ENCODE peak calls at places on chromosomes 3 and 15, in five cellular contexts. One of them, this sample, is unnamed. For H3K36me3, the result is how much of the 10 kb centered on the place peaks cover.

GRCh38 chr3:27345493-27345892 is 23.7 kb downstream of the NEK10 start:
- DNase-seq in right lobe of liver: no peak
- DNase-seq in sigmoid colon: no peak
- DNase-seq in testis: no peak
- DNase-seq in body of pancreas: no peak
- DNase-seq in this sample: no peak

GRCh38 chr3:160616721-160617120 is 51.4 kb upstream of the KPNA4 start:
- DNase-seq in body of pancreas: no peak
- DNase-seq in right lobe of liver: no peak
- DNase-seq in testis: no peak
- DNase-seq in sigmoid colon: no peak
- DNase-seq in this sample: no peak

GRCh38 chr3:184874709-184875644 is 63.0 kb downstream of the VPS8 start:
- DNase-seq in body of pancreas: peak
- DNase-seq in testis: no peak
- DNase-seq in sigmoid colon: no peak
- DNase-seq in right lobe of liver: no peak
- DNase-seq in this sample: no peak

GRCh38 chr15:50148362-50148963 is 29.4 kb upstream of the ATP8B4 start:
- DNase-seq in sigmoid colon: no peak
- DNase-seq in testis: peak
- DNase-seq in body of pancreas: no peak
- DNase-seq in right lobe of liver: no peak
- DNase-seq in this sample: no peak

GRCh38 chr15:48796930-48797329 is 13.9 kb downstream of the CEP152 start:
- DNase-seq in right lobe of liver: no peak
- DNase-seq in testis: no peak
- DNase-seq in body of pancreas: no peak
- DNase-seq in sigmoid colon: no peak
- DNase-seq in this sample: no peak

GRCh38 chr15:68345481-68345880 is 67.9 kb downstream of the FEM1B start:
- DNase-seq in sigmoid colon: no peak
- DNase-seq in testis: no peak
- DNase-seq in right lobe of liver: peak
- DNase-seq in body of pancreas: no peak
- DNase-seq in this sample: no peak

GRCh38 chr15:40306371-40306770 is 1.4 kb downstream of the PLCB2 start:
- DNase-seq in body of pancreas: no peak
- DNase-seq in right lobe of liver: peak
- DNase-seq in testis: no peak
- DNase-seq in sigmoid colon: peak
- DNase-seq in this sample: no peak

GRCh38 chr15:96181873-96182301 is 148.6 kb upstream of the NR2F2 start:
- DNase-seq in right lobe of liver: peak
- DNase-seq in sigmoid colon: peak
- DNase-seq in body of pancreas: no peak
- DNase-seq in testis: peak
- DNase-seq in this sample: peak

GRCh38 chr3:45548724-45549123 is 45.8 kb upstream of the LIMD1 start:
- DNase-seq in body of pancreas: no peak
- DNase-seq in testis: no peak
- DNase-seq in right lobe of liver: no peak
- DNase-seq in sigmoid colon: no peak
- DNase-seq in this sample: no peak

GRCh38 chr3:131338948-131339640 is 42.5 kb upstream of the NUDT16 start:
- DNase-seq in right lobe of liver: no peak
- DNase-seq in sigmoid colon: no peak
- DNase-seq in testis: no peak
- DNase-seq in body of pancreas: no peak
- DNase-seq in this sample: no peak

GRCh38 chr3:14549256-14549931 is 9.3 kb upstream of the GRIP2 start:
- DNase-seq in right lobe of liver: peak
- DNase-seq in testis: no peak
- DNase-seq in sigmoid colon: no peak
- DNase-seq in body of pancreas: no peak
- DNase-seq in this sample: no peak

GRCh38 chr3:23590874-23591273 is 214.9 kb upstream of the UBE2E1 start:
- DNase-seq in sigmoid colon: no peak
- DNase-seq in testis: no peak
- DNase-seq in right lobe of liver: no peak
- DNase-seq in body of pancreas: no peak
- DNase-seq in this sample: no peak

GRCh38 chr3:175716451-175716850 is 857.3 kb downstream of the NAALADL2 start:
- DNase-seq in sigmoid colon: no peak
- DNase-seq in right lobe of liver: no peak
- DNase-seq in body of pancreas: no peak
- DNase-seq in testis: no peak
- DNase-seq in this sample: no peak

GRCh38 chr15:101429191-101429590 is 60.3 kb downstream of the PCSK6 start:
- DNase-seq in body of pancreas: no peak
- DNase-seq in right lobe of liver: no peak
- DNase-seq in testis: no peak
- DNase-seq in sigmoid colon: no peak
- DNase-seq in this sample: no peak

GRCh38 chr3:196477678-196478077 is 25.9 kb downstream of the RNF168 start:
- DNase-seq in testis: no peak
- DNase-seq in body of pancreas: no peak
- DNase-seq in sigmoid colon: no peak
- DNase-seq in right lobe of liver: no peak
- DNase-seq in this sample: no peak
- TF ChIP-seq POLR2A in testis: no peak
- TF ChIP-seq POLR2A in body of pancreas: no peak
- TF ChIP-seq POLR2A in sigmoid colon: no peak
- TF ChIP-seq POLR2A in right lobe of liver: no peak
- TF ChIP-seq POLR2A in this sample: no peak

GRCh38 chr3:100370751-100371150 is 30.1 kb downstream of the TOMM70 start:
- DNase-seq in body of pancreas: no peak
- DNase-seq in sigmoid colon: no peak
- DNase-seq in right lobe of liver: no peak
- DNase-seq in testis: no peak
- DNase-seq in this sample: no peak
- H3K36me3 ChIP-seq in body of pancreas: under half
- H3K36me3 ChIP-seq in sigmoid colon: under half
- H3K36me3 ChIP-seq in right lobe of liver: under half
- H3K36me3 ChIP-seq in testis: under half
- H3K36me3 ChIP-seq in this sample: under half

GRCh38 chr3:152097770-152098169 is 171.0 kb upstream of the MBNL1 start:
- DNase-seq in testis: no peak
- DNase-seq in body of pancreas: no peak
- DNase-seq in sigmoid colon: peak
- DNase-seq in right lobe of liver: no peak
- DNase-seq in this sample: no peak
- TF ChIP-seq POLR2A in testis: no peak
- TF ChIP-seq POLR2A in body of pancreas: no peak
- TF ChIP-seq POLR2A in sigmoid colon: no peak
- TF ChIP-seq POLR2A in right lobe of liver: no peak
- TF ChIP-seq POLR2A in this sample: no peak

GRCh38 chr3:155598671-155599070 is 146.2 kb downstream of the PLCH1 start:
- DNase-seq in sigmoid colon: no peak
- DNase-seq in right lobe of liver: no peak
- DNase-seq in testis: no peak
- DNase-seq in body of pancreas: no peak
- DNase-seq in this sample: no peak
- H3K36me3 ChIP-seq in sigmoid colon: under half
- H3K36me3 ChIP-seq in right lobe of liver: under half
- H3K36me3 ChIP-seq in testis: under half
- H3K36me3 ChIP-seq in body of pancreas: under half
- H3K36me3 ChIP-seq in this sample: under half

DNA sequence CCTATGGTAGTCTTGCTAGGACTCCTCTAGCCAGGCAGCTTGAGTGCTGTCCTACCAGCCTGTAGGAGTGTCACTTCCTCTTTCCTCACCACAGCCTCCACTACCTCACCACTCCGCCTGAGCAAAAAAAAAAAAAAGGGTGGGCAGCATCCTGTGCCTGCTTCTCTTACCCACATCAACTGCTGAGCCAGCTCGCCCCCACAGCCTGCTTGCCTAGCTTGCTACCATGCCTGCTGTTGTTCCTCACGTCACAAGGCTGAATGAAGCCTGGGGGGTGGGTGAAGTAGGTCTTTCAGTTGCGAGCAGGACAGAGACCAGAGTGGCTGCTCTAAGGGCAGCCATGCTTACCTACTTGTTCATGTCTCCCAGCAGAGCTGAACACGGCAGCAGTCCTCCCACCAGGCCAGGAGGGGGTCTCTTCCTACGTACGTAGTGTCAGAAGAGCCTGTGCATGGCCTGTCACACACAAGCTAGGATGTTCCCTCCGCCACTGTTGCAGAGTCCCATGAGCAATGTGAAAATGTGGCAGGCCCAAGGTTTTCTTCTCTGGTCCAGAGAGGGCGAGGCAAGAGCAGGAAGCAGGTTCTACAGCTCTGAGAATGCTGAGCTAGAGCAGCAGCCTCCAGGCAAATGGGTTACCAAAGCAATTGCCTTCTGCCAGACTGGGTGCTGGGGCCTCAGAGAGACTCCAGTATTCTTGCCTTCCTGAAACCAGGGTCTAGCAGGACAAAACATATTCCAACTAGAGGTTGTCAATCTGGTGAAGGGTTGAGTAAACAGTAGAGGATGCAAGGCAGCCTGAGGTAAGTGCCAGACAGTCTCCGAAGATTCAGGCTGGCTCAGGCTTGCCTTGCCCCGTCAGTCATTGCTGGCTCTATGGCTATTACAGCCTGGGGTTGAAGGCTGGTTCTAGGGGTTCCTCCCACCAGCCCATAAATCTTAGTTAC is 8.0 kb downstream of the PPM1M start:
- DNase-seq in right lobe of liver: peak
- DNase-seq in sigmoid colon: no peak
- DNase-seq in testis: peak
- DNase-seq in body of pancreas: no peak
- DNase-seq in this sample: no peak
- TF ChIP-seq POLR2A in right lobe of liver: no peak
- TF ChIP-seq POLR2A in sigmoid colon: no peak
- TF ChIP-seq POLR2A in testis: no peak
- TF ChIP-seq POLR2A in body of pancreas: no peak
- TF ChIP-seq POLR2A in this sample: no peak

GRCh38 chr15:98567951-98568350 is 80.4 kb upstream of the IGF1R start:
- DNase-seq in sigmoid colon: no peak
- DNase-seq in right lobe of liver: no peak
- DNase-seq in body of pancreas: no peak
- DNase-seq in testis: no peak
- DNase-seq in this sample: no peak

GRCh38 chr15:98562361-98562791 is 86.0 kb upstream of the IGF1R start:
- DNase-seq in body of pancreas: no peak
- DNase-seq in sigmoid colon: peak
- DNase-seq in testis: no peak
- DNase-seq in right lobe of liver: no peak
- DNase-seq in this sample: no peak

GRCh38 chr15:98561169-98561941 is 87.0 kb upstream of the IGF1R start:
- DNase-seq in body of pancreas: no peak
- DNase-seq in testis: no peak
- DNase-seq in right lobe of liver: no peak
- DNase-seq in sigmoid colon: no peak
- DNase-seq in this sample: no peak

GRCh38 chr15:98568382-98569017 is 79.8 kb upstream of the IGF1R start:
- DNase-seq in body of pancreas: no peak
- DNase-seq in right lobe of liver: no peak
- DNase-seq in sigmoid colon: no peak
- DNase-seq in testis: no peak
- DNase-seq in this sample: no peak

GRCh38 chr15:98565566-98565965 is 82.8 kb upstream of the IGF1R start:
- DNase-seq in right lobe of liver: no peak
- DNase-seq in sigmoid colon: no peak
- DNase-seq in testis: no peak
- DNase-seq in body of pancreas: no peak
- DNase-seq in this sample: no peak
- H3K36me3 ChIP-seq in right lobe of liver: under half
- H3K36me3 ChIP-seq in sigmoid colon: under half
- H3K36me3 ChIP-seq in testis: under half
- H3K36me3 ChIP-seq in body of pancreas: under half
- H3K36me3 ChIP-seq in this sample: under half

DNA sequence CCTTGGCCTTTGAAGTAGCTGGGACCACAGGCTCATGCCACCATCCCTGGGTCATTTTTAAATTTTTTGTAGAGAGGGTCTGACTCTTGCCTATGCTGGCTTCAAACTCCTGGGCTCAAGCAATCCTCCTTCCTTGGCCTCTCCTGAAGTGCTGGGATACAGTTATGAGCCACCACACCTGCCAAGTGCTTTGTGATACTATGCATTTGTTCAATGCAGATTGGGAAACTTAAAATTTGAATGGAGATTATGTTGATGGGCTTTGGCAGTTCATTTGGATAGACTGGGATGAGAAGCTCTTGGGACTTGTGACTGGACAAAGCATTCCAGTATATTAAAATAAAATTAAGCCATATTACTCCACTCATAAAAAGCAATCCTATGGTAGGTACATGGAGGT is 3.9 kb upstream of the LMLN start:
- DNase-seq in body of pancreas: no peak
- DNase-seq in right lobe of liver: no peak
- DNase-seq in sigmoid colon: no peak
- DNase-seq in testis: no peak
- DNase-seq in this sample: no peak
- TF ChIP-seq POLR2A in body of pancreas: no peak
- TF ChIP-seq POLR2A in right lobe of liver: no peak
- TF ChIP-seq POLR2A in sigmoid colon: no peak
- TF ChIP-seq POLR2A in testis: no peak
- TF ChIP-seq POLR2A in this sample: no peak

DNA sequence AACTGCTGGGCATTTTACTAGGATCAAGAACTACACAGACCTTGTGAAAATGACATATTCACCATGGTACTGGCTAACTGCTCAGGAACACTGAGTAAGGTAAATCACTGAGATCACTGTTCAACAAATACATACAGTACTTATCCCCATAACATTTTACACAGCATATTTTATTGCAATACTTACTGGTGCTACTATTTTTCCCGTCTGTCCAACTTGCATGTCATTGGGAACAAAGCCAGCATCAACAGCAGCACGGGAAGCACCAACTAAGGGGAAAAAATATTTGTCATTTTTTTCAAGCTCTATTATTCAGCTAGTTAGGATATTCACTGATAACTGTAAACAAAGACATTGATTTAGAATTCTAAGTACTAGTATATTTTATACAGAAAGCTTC is 37.0 kb downstream of the ETFA start:
- DNase-seq in body of pancreas: no peak
- DNase-seq in sigmoid colon: no peak
- DNase-seq in testis: no peak
- DNase-seq in right lobe of liver: no peak
- DNase-seq in this sample: no peak
- H3K36me3 ChIP-seq in body of pancreas: under half
- H3K36me3 ChIP-seq in sigmoid colon: under half
- H3K36me3 ChIP-seq in testis: under half
- H3K36me3 ChIP-seq in right lobe of liver: half or more
- H3K36me3 ChIP-seq in this sample: half or more

GRCh38 chr3:58433400-58434169 is at the start of gene PDHB:
- DNase-seq in testis: peak
- DNase-seq in body of pancreas: peak
- DNase-seq in sigmoid colon: peak
- DNase-seq in right lobe of liver: peak
- DNase-seq in this sample: peak
- TF ChIP-seq POLR2A in testis: no peak
- TF ChIP-seq POLR2A in body of pancreas: peak
- TF ChIP-seq POLR2A in sigmoid colon: peak
- TF ChIP-seq POLR2A in right lobe of liver: peak
- TF ChIP-seq POLR2A in this sample: no peak